ENCODE peak calls at places on chromosome 18, in nine cellular contexts. D is endothelial cell of umbilical vein; A is uterus; Z is K562; K is astrocyte; Y is right cardiac atrium; O is mammary epithelial cell; I is heart right ventricle; W is CD8-positive, alpha-beta T cell. C is an unnamed sample. For H3K4me1, the result is how much of the 10 kb centered on the place peaks cover.

GRCh38 chr18:23354625-23355024 is 98.5 kb upstream of the RIOK3 start:
- DNase-seq in K (peak), O (peak), Z (peak), D (peak), I (no peak), W (no peak), A (no peak), Y (no peak), C (no peak)

GRCh38 chr18:26086959-26087358 is 3.5 kb downstream of the SS18 start:
- DNase-seq in K (no peak), Y (no peak), W (no peak), A (no peak), O (no peak), I (no peak), Z (no peak), D (no peak), C (no peak)

GRCh38 chr18:30971338-30971956 is 71.1 kb downstream of the DSC3 start:
- DNase-seq in W (no peak), O (no peak), Z (peak), I (no peak), A (no peak), K (no peak), Y (no peak), D (peak), C (no peak)

GRCh38 chr18:13568443-13569392 is 157.6 kb downstream of the FAM210A start:
- DNase-seq in I (no peak), Y (no peak), D (no peak), K (no peak), Z (no peak), A (no peak), W (no peak), O (no peak), C (no peak)

GRCh38 chr18:50142441-50143120 is 52.4 kb downstream of the MYO5B start:
- DNase-seq in K (peak), O (peak), D (no peak), A (no peak), W (no peak), I (no peak), Y (no peak), Z (no peak), C (no peak)

GRCh38 chr18:25235648-25236047 is 116.3 kb downstream of the ZNF521 start:
- DNase-seq in D (peak), I (no peak), Y (no peak), O (no peak), Z (no peak), K (no peak), A (no peak), W (no peak), C (no peak)

GRCh38 chr18:36899289-36899688 is 70.4 kb downstream of the KIAA1328 start:
- DNase-seq in I (no peak), O (peak), Y (no peak), K (no peak), A (no peak), W (no peak), D (no peak), Z (peak), C (no peak)

GRCh38 chr18:67010916-67011315 is 407.0 kb upstream of the CDH19 start:
- DNase-seq in W (no peak), Z (no peak), D (peak), Y (no peak), O (peak), K (peak), I (no peak), A (no peak), C (no peak)

GRCh38 chr18:73144030-73144429 is 276.2 kb upstream of the NETO1 start:
- DNase-seq in W (no peak), I (no peak), D (no peak), Y (no peak), K (no peak), O (no peak), Z (no peak), A (no peak), C (no peak)

GRCh38 chr18:8834837-8835236 is 129.5 kb downstream of the MTCL1 start:
- DNase-seq in W (no peak), Z (no peak), K (no peak), I (no peak), Y (no peak), O (no peak), D (no peak), A (no peak), C (no peak)

GRCh38 chr18:29853126-29853525 is 1189.4 kb downstream of the DSC3 start:
- DNase-seq in A (no peak), K (no peak), O (no peak), I (no peak), D (no peak), Y (no peak), W (no peak), Z (no peak), C (no peak)

GRCh38 chr18:7950380-7951143 is 383.4 kb downstream of the PTPRM start:
- DNase-seq in I (no peak), Y (no peak), O (peak), K (peak), A (no peak), W (no peak), Z (peak), D (peak), C (no peak)

GRCh38 chr18:10269226-10269625 is 185.2 kb upstream of the APCDD1 start:
- DNase-seq in D (peak), W (no peak), Z (no peak), K (no peak), A (no peak), Y (no peak), I (no peak), O (no peak), C (no peak)

GRCh38 chr18:32553640-32554039 is 83.0 kb upstream of the GAREM1 start:
- DNase-seq in D (no peak), W (no peak), Z (no peak), I (no peak), A (no peak), K (no peak), Y (no peak), O (no peak), C (no peak)

GRCh38 chr18:4068552-4069158 is 386.5 kb downstream of the DLGAP1 start:
- DNase-seq in A (no peak), K (peak), W (peak), Z (peak), Y (no peak), O (peak), D (peak), I (peak), C (no peak)

GRCh38 chr18:58534535-58535301 is 94.2 kb downstream of the ALPK2 start:
- DNase-seq in D (no peak), I (no peak), Y (no peak), A (no peak), W (no peak), K (no peak), O (no peak), Z (no peak), C (no peak)

GRCh38 chr18:62485684-62486083 is 37.1 kb upstream of the ZCCHC2 start:
- DNase-seq in Y (no peak), O (peak), W (no peak), I (no peak), D (peak), A (no peak), K (peak), Z (peak), C (no peak)

GRCh38 chr18:53153281-53153680 is 813.3 kb downstream of the DCC start:
- DNase-seq in W (no peak), Y (no peak), K (no peak), O (no peak), D (no peak), I (no peak), Z (no peak), A (no peak), C (no peak)

GRCh38 chr18:21270453-21270852 is 28.4 kb downstream of the GREB1L start:
- DNase-seq in K (peak), W (no peak), D (no peak), I (no peak), Y (no peak), A (no peak), O (peak), Z (no peak), C (no peak)

GRCh38 chr18:50356036-50356945 is 18.6 kb upstream of the SKA1 start:
- DNase-seq in D (peak), A (no peak), I (no peak), Z (no peak), W (no peak), K (no peak), O (peak), Y (no peak), C (no peak)

GRCh38 chr18:34576622-34577021 is 133.5 kb upstream of the DTNA start:
- DNase-seq in K (no peak), O (no peak), A (no peak), I (no peak), D (no peak), Y (no peak), W (no peak), Z (no peak), C (no peak)

GRCh38 chr18:60503166-60503565 is 130.6 kb upstream of the MC4R start:
- DNase-seq in I (no peak), W (no peak), Y (no peak), A (no peak), D (no peak), Z (no peak), K (no peak), O (no peak), C (no peak)

GRCh38 chr18:26477828-26478466 is 70.4 kb downstream of the KCTD1 start:
- DNase-seq in W (no peak), D (no peak), Y (no peak), I (no peak), O (peak), A (no peak), Z (no peak), K (no peak), C (no peak)

GRCh38 chr18:50126466-50126865 is 68.5 kb downstream of the MYO5B start:
- DNase-seq in O (no peak), W (no peak), K (no peak), Y (no peak), D (no peak), A (no peak), I (no peak), Z (no peak), C (no peak)

GRCh38 chr18:33210575-33211189 is 229.8 kb downstream of the CCDC178 start:
- DNase-seq in D (peak), A (no peak), Z (no peak), Y (no peak), W (no peak), O (peak), I (no peak), K (peak), C (no peak)

GRCh38 chr18:10442551-10442971 is 11.9 kb upstream of the APCDD1 start:
- DNase-seq in D (no peak), O (no peak), I (no peak), A (no peak), K (no peak), W (no peak), Y (no peak), Z (no peak), C (no peak)

GRCh38 chr18:54392621-54393023 is 34.9 kb downstream of the C18orf54 start:
- DNase-seq in A (no peak), Y (no peak), O (peak), Z (peak), K (peak), W (no peak), I (no peak), D (peak), C (no peak)

GRCh38 chr18:1573732-1574131 is 669.1 kb downstream of the ADCYAP1 start:
- DNase-seq in D (peak), O (no peak), A (no peak), I (no peak), K (no peak), Y (no peak), W (no peak), Z (no peak), C (no peak)

GRCh38 chr18:70422061-70422965 is 133.5 kb downstream of the SOCS6 start:
- DNase-seq in A (peak), W (no peak), Z (no peak), D (peak), K (peak), I (peak), Y (peak), O (peak), C (peak)

GRCh38 chr18:22455425-22456150 is 37.9 kb upstream of the CTAGE1 start:
- DNase-seq in Y (no peak), O (no peak), D (no peak), W (no peak), A (no peak), Z (no peak), I (no peak), K (no peak), C (no peak)

GRCh38 chr18:13868501-13869271 is 44.7 kb downstream of the MC5R start:
- DNase-seq in I (no peak), K (no peak), W (no peak), O (no peak), A (no peak), Z (no peak), Y (no peak), D (no peak), C (no peak)

GRCh38 chr18:68699043-68699442 is 15.9 kb downstream of the TMX3 start:
- DNase-seq in Y (no peak), K (no peak), I (no peak), A (no peak), O (peak), W (no peak), Z (no peak), D (no peak), C (no peak)

GRCh38 chr18:41532344-41533086 is 422.5 kb upstream of the PIK3C3 start:
- DNase-seq in Y (no peak), A (no peak), K (no peak), Z (no peak), W (no peak), I (no peak), D (peak), O (no peak), C (no peak)

GRCh38 chr18:47204908-47205522 is 28.9 kb upstream of the IER3IP1 start:
- DNase-seq in O (peak), I (peak), D (peak), A (no peak), Z (peak), Y (no peak), W (peak), K (no peak), C (no peak)

GRCh38 chr18:6732952-6733351 is 3.4 kb downstream of the ARHGAP28 start:
- DNase-seq in D (peak), O (no peak), Y (no peak), W (no peak), Z (no peak), K (no peak), A (no peak), I (no peak), C (no peak)

GRCh38 chr18:6728318-6728717 is 1.2 kb upstream of the ARHGAP28 start:
- DNase-seq in W (no peak), A (no peak), O (no peak), I (no peak), Y (no peak), D (no peak), Z (no peak), K (no peak), C (no peak)

GRCh38 chr18:6731197-6731596 is 1.7 kb downstream of the ARHGAP28 start:
- DNase-seq in Z (no peak), Y (no peak), D (peak), K (peak), A (no peak), O (peak), I (no peak), W (no peak), C (no peak)

GRCh38 chr18:6728809-6729246 is 688 bp upstream of the ARHGAP28 start:
- DNase-seq in K (peak), A (no peak), W (no peak), Y (no peak), D (no peak), Z (no peak), I (no peak), O (no peak), C (no peak)

GRCh38 chr18:6729247-6730091 is at the start of gene ARHGAP28:
- DNase-seq in W (no peak), K (peak), I (peak), Z (peak), A (peak), D (peak), Y (peak), O (peak), C (peak)
- H3K4me3 ChIP-seq in W (no peak), K (peak), I (peak), Z (peak), A (peak), D (peak), Y (peak), O (peak), C (peak)

GRCh38 chr18:28041366-28041765 is 135.6 kb downstream of the CDH2 start:
- DNase-seq in D (no peak), Z (no peak), W (no peak), A (no peak), Y (no peak), I (no peak), O (no peak), K (peak), C (no peak)
- H3K4me1 ChIP-seq in D (under half), Z (under half), W (under half), A (under half), Y (under half), I (under half), O (under half), K (half or more), C (under half)

GRCh38 chr18:12281861-12282260 is 26.2 kb upstream of the TUBB6 start:
- DNase-seq in K (no peak), A (no peak), Z (no peak), Y (no peak), I (no peak), W (no peak), D (no peak), O (no peak), C (no peak)

GRCh38 chr18:12279781-12280531 is 25.8 kb downstream of the CIDEA start:
- DNase-seq in K (no peak), I (peak), Z (no peak), D (no peak), O (no peak), Y (no peak), A (no peak), W (no peak), C (no peak)

GRCh38 chr18:12283666-12284065 is 24.4 kb upstream of the TUBB6 start:
- DNase-seq in I (no peak), K (no peak), A (no peak), O (no peak), Y (no peak), D (no peak), Z (no peak), W (no peak), C (no peak)

GRCh38 chr18:12283256-12283655 is 24.8 kb upstream of the TUBB6 start:
- DNase-seq in W (no peak), K (peak), Y (no peak), A (no peak), D (peak), Z (peak), I (no peak), O (peak), C (no peak)

DNA sequence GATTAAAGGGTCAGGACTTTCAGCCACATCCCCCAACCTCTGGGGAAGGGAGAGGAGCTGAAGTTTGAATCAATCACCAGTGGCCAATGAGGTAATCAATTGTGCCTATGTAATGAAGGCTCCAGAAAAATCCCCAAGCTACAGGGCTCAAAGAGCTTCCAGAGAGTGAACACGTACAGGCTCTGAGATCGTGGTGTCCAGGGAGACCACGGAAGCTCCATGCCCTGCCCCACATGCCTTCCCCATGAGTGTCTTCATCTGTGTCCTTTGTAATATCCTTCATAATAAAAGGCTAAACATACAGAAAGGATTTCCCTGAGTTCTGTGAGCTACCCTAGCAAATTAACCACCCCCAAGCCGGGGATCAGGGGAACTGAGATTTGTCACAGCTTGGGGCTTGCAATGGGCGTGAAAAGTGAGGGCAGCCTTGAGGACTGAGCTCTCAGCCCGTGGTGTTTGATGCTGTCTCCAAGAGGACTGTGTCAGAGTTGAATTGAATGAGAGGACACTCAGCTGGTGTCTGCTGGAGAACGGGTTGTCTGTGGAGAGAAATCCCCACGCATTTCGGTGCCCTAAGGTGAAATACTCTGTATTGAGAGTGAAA is 25.5 kb upstream of the TUBB6 start:
- DNase-seq in W (no peak), O (peak), Y (no peak), I (no peak), D (no peak), A (no peak), Z (no peak), K (peak), C (no peak)
- H3K4me3 ChIP-seq in W (no peak), O (no peak), Y (no peak), I (no peak), D (no peak), A (no peak), Z (no peak), K (peak), C (no peak)

GRCh38 chr18:79679552-79680099 is at the start of gene CTDP1:
- DNase-seq in Y (peak), W (peak), K (peak), Z (peak), D (peak), O (peak), A (peak), I (peak), C (peak)
- H3K4me1 ChIP-seq in Y (under half), W (half or more), K (under half), Z (under half), D (under half), O (under half), A (under half), I (under half), C (under half)

GRCh38 chr18:48934400-48934707 is 16.4 kb downstream of the SMAD7 start:
- DNase-seq in Z (no peak), A (no peak), K (no peak), O (no peak), W (no peak), D (no peak), Y (no peak), I (peak), C (no peak)

GRCh38 chr18:48935433-48935774 is 15.4 kb downstream of the SMAD7 start:
- DNase-seq in O (no peak), Z (no peak), Y (no peak), W (no peak), D (no peak), A (no peak), I (no peak), K (no peak), C (peak)

GRCh38 chr18:48933578-48934399 is 17.0 kb downstream of the SMAD7 start:
- DNase-seq in I (peak), O (peak), W (no peak), Y (no peak), Z (peak), K (no peak), A (no peak), D (peak), C (no peak)

GRCh38 chr18:48932822-48933510 is 17.8 kb downstream of the SMAD7 start:
- DNase-seq in I (peak), Z (peak), O (no peak), Y (peak), W (no peak), D (peak), A (no peak), K (peak), C (no peak)

DNA sequence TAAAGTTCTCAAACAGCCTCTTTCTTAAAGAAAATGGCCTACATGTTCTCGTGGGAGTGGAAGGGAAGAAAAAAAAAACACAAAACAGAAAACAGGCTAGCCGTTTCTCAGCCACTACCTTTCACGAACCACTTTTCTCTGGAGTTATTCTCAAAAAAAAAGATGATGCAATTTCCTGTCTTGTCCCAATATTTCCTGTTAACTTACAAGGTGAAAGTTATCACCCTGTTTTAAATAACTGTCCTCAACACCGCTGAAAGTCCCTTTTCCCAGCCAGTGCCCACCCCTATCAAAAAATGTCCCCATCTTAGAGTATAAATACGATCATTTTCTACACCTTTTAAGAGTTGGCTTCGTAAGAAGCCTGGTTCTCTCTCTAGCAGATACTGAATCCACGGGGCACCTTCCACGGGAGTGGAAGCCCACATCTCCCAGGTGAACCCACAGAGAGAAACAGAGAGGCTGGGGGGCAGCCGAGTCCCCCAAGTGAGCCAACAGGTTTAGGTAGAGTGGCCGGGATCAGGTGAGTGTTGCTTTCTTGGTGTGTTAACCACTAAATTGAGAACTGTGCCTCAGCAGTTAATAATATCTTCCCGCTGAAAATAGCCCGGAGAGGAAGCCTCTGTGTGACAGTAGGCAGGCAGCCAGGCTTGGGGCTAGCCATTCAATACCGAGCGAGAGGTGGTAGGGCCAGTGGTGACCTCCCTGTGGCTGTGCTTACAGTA is 15.9 kb downstream of the SMAD7 start:
- DNase-seq in D (peak), O (no peak), I (peak), Y (peak), K (no peak), A (no peak), W (no peak), Z (no peak), C (no peak)
- H3K4me3 ChIP-seq in D (peak), O (no peak), I (no peak), Y (peak), K (no peak), A (no peak), W (no peak), Z (no peak), C (no peak)